ENCODE peak calls at places on chromosomes 12 and 14, in six cellular contexts. J is osteocyte; F is RWPE1; S is upper lobe of right lung; V is GDM1; P is stimulated activated CD8-positive, alpha-beta memory T cell treated with anti-CD3 and anti-CD28 coated beads, Interleukin-4, amount 100 ng/mL, for 48 hours. N is an unnamed sample.

GRCh38 chr12:4191149-4191548 is 82.4 kb upstream of the CCND2 start:
- DNase-seq in F (no peak), S (no peak), P (no peak), V (no peak), J (no peak), N (no peak)

GRCh38 chr12:105504286-105504685 is 173.8 kb downstream of the C12orf75 start:
- DNase-seq in S (no peak), F (no peak), J (peak; percentile 38), V (no peak), P (no peak), N (no peak)

GRCh38 chr12:71415336-71416231 is 24.0 kb upstream of the LGR5 start:
- DNase-seq in F (peak; percentile 43), S (no peak), J (no peak), V (no peak), P (no peak), N (no peak)

GRCh38 chr12:85065816-85066482 is 29.8 kb downstream of the LRRIQ1 start:
- DNase-seq in S (no peak), J (no peak), P (no peak), V (no peak), F (no peak), N (no peak)

GRCh38 chr12:47079894-47080724 is at the start of gene AMIGO2:
- DNase-seq in F (peak; percentile 69), V (no peak), S (peak; percentile 80), J (peak; percentile 84), P (peak; percentile 55), N (peak; percentile 69)

GRCh38 chr12:80472912-80473500 is 29.0 kb downstream of the PTPRQ start:
- DNase-seq in S (no peak), J (no peak), V (no peak), P (no peak), F (peak; percentile 24), N (no peak)

GRCh38 chr12:127681151-127681754 is 585.7 kb upstream of the TMEM132C start:
- DNase-seq in J (no peak), P (no peak), V (no peak), F (no peak), S (no peak), N (no peak)

GRCh38 chr14:25042362-25043299 is 7.3 kb downstream of the STXBP6 start:
- DNase-seq in S (no peak), P (no peak), J (no peak), V (no peak), F (no peak), N (no peak)

GRCh38 chr14:106877527-106877926 is 1351.1 kb downstream of the TMEM121 start:
- DNase-seq in P (no peak), V (no peak), F (no peak), S (no peak), J (no peak), N (no peak)

GRCh38 chr12:49875115-49875720 is 28.5 kb downstream of the FAIM2 start:
- DNase-seq in P (no peak), F (no peak), V (no peak), J (no peak), S (peak; percentile 48), N (no peak)

GRCh38 chr12:120095356-120096135 is 21.0 kb downstream of the RAB35 start:
- DNase-seq in V (no peak), S (no peak), P (no peak), F (no peak), J (no peak), N (no peak)

GRCh38 chr14:36971263-36971855 is 201.0 kb downstream of the SLC25A21 start:
- DNase-seq in F (no peak), P (no peak), S (no peak), J (no peak), V (no peak), N (no peak)

GRCh38 chr12:83102499-83102898 is 415.8 kb downstream of the TMTC2 start:
- DNase-seq in S (no peak), V (no peak), J (no peak), F (no peak), P (no peak), N (no peak)

GRCh38 chr14:61476737-61477410 is 155.5 kb downstream of the PRKCH start:
- DNase-seq in P (peak; percentile 57), V (peak; percentile 70), F (peak; percentile 36), S (no peak), J (no peak), N (no peak)

GRCh38 chr14:32933943-32934890 is 4.5 kb upstream of the NPAS3 start:
- DNase-seq in V (no peak), P (no peak), J (no peak), F (no peak), S (no peak), N (peak; percentile 71)

GRCh38 chr12:67270622-67271021 is 1.5 kb downstream of the CAND1 start:
- DNase-seq in V (no peak), J (no peak), F (no peak), S (no peak), P (no peak), N (no peak)

GRCh38 chr14:46651526-46652144 is at the start of gene RPL10L:
- DNase-seq in P (peak; percentile 24), V (no peak), F (no peak), S (no peak), J (no peak), N (no peak)

GRCh38 chr12:77965790-77966189 is 135.1 kb downstream of the NAV3 start:
- DNase-seq in V (no peak), J (no peak), S (no peak), F (no peak), P (no peak), N (no peak)

GRCh38 chr12:108847705-108848104 is 9.7 kb downstream of the SSH1 start:
- DNase-seq in S (no peak), J (no peak), F (no peak), V (no peak), P (no peak), N (no peak)

GRCh38 chr12:52876371-52876770 is 27.6 kb upstream of the KRT78 start:
- DNase-seq in F (peak; percentile 77), J (no peak), V (no peak), S (peak; percentile 90), P (no peak), N (no peak)

GRCh38 chr14:67806228-67806627 is 10.2 kb downstream of the ZFYVE26 start:
- DNase-seq in S (no peak), P (no peak), V (no peak), F (no peak), J (no peak), N (no peak)

GRCh38 chr14:42806909-42807315 is 1200.2 kb downstream of the LRFN5 start:
- DNase-seq in P (no peak), V (no peak), F (no peak), S (no peak), J (no peak), N (no peak)

GRCh38 chr12:53949631-53950440 is 4.9 kb upstream of the HOXC12 start:
- DNase-seq in S (no peak), F (no peak), V (no peak), P (no peak), J (no peak), N (no peak)

GRCh38 chr12:24889403-24889802 is 59.5 kb downstream of the BCAT1 start:
- DNase-seq in F (no peak), J (no peak), P (no peak), S (no peak), V (no peak), N (no peak)

GRCh38 chr14:50795127-50795526 is 35.8 kb downstream of the NIN start:
- DNase-seq in P (no peak), J (no peak), S (no peak), V (no peak), F (no peak), N (no peak)

GRCh38 chr12:2958432-2959193 is 584 bp upstream of the TEAD4 start:
- DNase-seq in S (peak; percentile 86), V (no peak), P (peak; percentile 31), J (peak; percentile 91), F (peak; percentile 87), N (no peak)

GRCh38 chr14:77061630-77062029 is 33.1 kb upstream of the IRF2BPL start:
- DNase-seq in V (no peak), P (no peak), S (no peak), F (no peak), J (no peak), N (no peak)

GRCh38 chr12:65596514-65597010 is 227.7 kb upstream of the HMGA2 start:
- DNase-seq in F (peak; percentile 88), V (no peak), S (no peak), J (no peak), P (no peak), N (no peak)

GRCh38 chr12:11576104-11576503 is 73.4 kb upstream of the ETV6 start:
- DNase-seq in F (peak; percentile 70), S (no peak), P (peak; percentile 57), J (no peak), V (no peak), N (no peak)

GRCh38 chr12:109615556-109616229 is 42.1 kb downstream of the MVK start:
- DNase-seq in J (no peak), S (no peak), V (no peak), P (no peak), F (no peak), N (no peak)

GRCh38 chr12:5521456-5522325 is 89.8 kb downstream of the NTF3 start:
- DNase-seq in S (no peak), P (no peak), V (no peak), J (peak; percentile 74), F (no peak), N (no peak)

GRCh38 chr12:115225845-115226244 is 541.9 kb upstream of the TBX3 start:
- DNase-seq in P (no peak), J (no peak), F (no peak), V (no peak), S (no peak), N (no peak)

GRCh38 chr14:103064978-103065377 is 7.6 kb upstream of the CDC42BPB start:
- DNase-seq in S (peak; percentile 29), J (no peak), V (no peak), P (no peak), F (no peak), N (no peak)

GRCh38 chr12:67651380-67651695 is 2.8 kb downstream of the DYRK2 start:
- DNase-seq in P (no peak), J (no peak), V (peak; percentile 22), S (no peak), F (peak; percentile 4), N (no peak)

GRCh38 chr12:11773889-11774677 is 124.6 kb downstream of the ETV6 start:
- DNase-seq in S (peak; percentile 67), J (no peak), V (peak; percentile 59), F (no peak), P (no peak), N (no peak)

GRCh38 chr12:18101043-18101442 is 11.1 kb upstream of the RERGL start:
- DNase-seq in P (no peak), J (no peak), V (no peak), S (no peak), F (no peak), N (no peak)

GRCh38 chr12:63325757-63326156 is 174.8 kb upstream of the AVPR1A start:
- DNase-seq in P (no peak), S (no peak), F (no peak), J (no peak), V (no peak), N (no peak)

N was measured in type B pancreatic cell.